ENCODE peak calls at places on chromosomes 1 and 21, in seven cellular contexts. L is adrenal gland, Q is A549, H is neural crest cell, O is tibial artery, A is sigmoid colon, Z is lower leg skin. D is an unnamed sample.
A peak's percentile ranks its signal among the peaks of the same experiment; 100 is the strongest.

GRCh38 chr1:177360791-177361190 is 190.0 kb downstream of the BRINP2 start:
- DNase-seq in L (no peak), Q (no peak), H (no peak), O (no peak), A (no peak), Z (no peak), D (no peak)

GRCh38 chr1:113937146-113937545 is 8.0 kb downstream of the HIPK1 start:
- DNase-seq in L (no peak), Q (no peak), H (no peak), O (no peak), A (no peak), Z (no peak), D (no peak)

GRCh38 chr1:79982218-79982617 is 975.7 kb upstream of the ADGRL4 start:
- DNase-seq in L (peak; percentile 95), Q (no peak), H (no peak), O (peak; percentile 67), A (peak; percentile 72), Z (peak; percentile 58), D (no peak)

GRCh38 chr1:17575786-17576584 is 36.5 kb downstream of the ARHGEF10L start:
- DNase-seq in L (no peak), Q (no peak), H (no peak), O (no peak), A (no peak), Z (no peak), D (no peak)

GRCh38 chr1:33854091-33854490 is 9.8 kb upstream of the HMGB4 start:
- DNase-seq in L (no peak), Q (no peak), H (no peak), O (no peak), A (no peak), Z (no peak), D (no peak)

GRCh38 chr1:110749960-110750359 is 75.2 kb upstream of the KCNA3 start:
- DNase-seq in L (no peak), Q (no peak), H (no peak), O (no peak), A (no peak), Z (no peak), D (no peak)

GRCh38 chr1:201450721-201451291 is 18.2 kb downstream of the PHLDA3 start:
- DNase-seq in L (peak; percentile 68), Q (no peak), H (peak; percentile 30), O (peak; percentile 82), A (peak; percentile 90), Z (no peak), D (no peak)

GRCh38 chr1:80896957-80897356 is 903.8 kb upstream of the ADGRL2 start:
- DNase-seq in L (no peak), Q (no peak), H (no peak), O (no peak), A (no peak), Z (no peak), D (no peak)

GRCh38 chr1:94399449-94399848 is 18.7 kb upstream of the ABCD3 start:
- DNase-seq in L (no peak), Q (no peak), H (no peak), O (no peak), A (no peak), Z (no peak), D (no peak)

GRCh38 chr1:169238506-169238905 is 129.1 kb downstream of the NME7 start:
- DNase-seq in L (no peak), Q (no peak), H (no peak), O (no peak), A (no peak), Z (no peak), D (no peak)

GRCh38 chr21:24298040-24298439 is 1309.2 kb downstream of the MRPL39 start:
- DNase-seq in L (no peak), Q (no peak), H (no peak), O (no peak), A (no peak), Z (no peak), D (no peak)

GRCh38 chr1:155858805-155859233 is 548 bp upstream of the SYT11 start:
- DNase-seq in L (peak; percentile 71), Q (peak; percentile 67), H (no peak), O (no peak), A (no peak), Z (peak; percentile 19), D (peak; percentile 62)

GRCh38 chr1:39110882-39111281 is 84.7 kb downstream of the NDUFS5 start:
- DNase-seq in L (no peak), Q (no peak), H (no peak), O (no peak), A (no peak), Z (no peak), D (no peak)

GRCh38 chr1:45679123-45679522 is 7.2 kb downstream of the GPBP1L1 start:
- DNase-seq in L (peak; percentile 66), Q (no peak), H (no peak), O (no peak), A (no peak), Z (no peak), D (no peak)

GRCh38 chr1:84936116-84936810 is 43.3 kb upstream of the LPAR3 start:
- DNase-seq in L (peak; percentile 68), Q (peak; percentile 47), H (peak; percentile 31), O (no peak), A (no peak), Z (peak; percentile 21), D (no peak)

GRCh38 chr1:89725016-89725380 is 92.1 kb downstream of the LRRC8C start:
- DNase-seq in L (no peak), Q (no peak), H (no peak), O (no peak), A (no peak), Z (no peak), D (no peak)

GRCh38 chr1:151574575-151575529 is 34.7 kb downstream of the TUFT1 start:
- DNase-seq in L (no peak), Q (peak; percentile 72), H (no peak), O (no peak), A (no peak), Z (peak; percentile 54), D (peak; percentile 54)

GRCh38 chr1:16046865-16047264 is 3.3 kb downstream of the CLCNKB start:
- DNase-seq in L (no peak), Q (no peak), H (no peak), O (no peak), A (no peak), Z (no peak), D (no peak)

GRCh38 chr1:67524143-67525052 is 94.2 kb upstream of the SERBP1 start:
- DNase-seq in L (no peak), Q (no peak), H (no peak), O (no peak), A (no peak), Z (peak; percentile 35), D (no peak)
- TF ChIP-seq CTCF in L (no peak), Q (no peak), H (peak; percentile 47), O (no peak), A (no peak), Z (no peak), D (no peak)

GRCh38 chr1:182413969-182414368 is 13.5 kb upstream of the TEDDM1 start:
- DNase-seq in L (no peak), Q (no peak), H (no peak), O (no peak), A (no peak), Z (no peak), D (no peak)
- TF ChIP-seq CTCF in L (no peak), Q (no peak), H (no peak), O (no peak), A (no peak), Z (no peak), D (no peak)

GRCh38 chr1:21175670-21176581 is 771 bp downstream of the EIF4G3 start:
- DNase-seq in L (peak; percentile 64), Q (peak; percentile 45), H (peak; percentile 23), O (no peak), A (peak; percentile 69), Z (no peak), D (no peak)
- TF ChIP-seq CTCF in L (no peak), Q (no peak), H (peak; percentile 26), O (no peak), A (no peak), Z (no peak), D (no peak)

GRCh38 chr1:208047476-208047934 is 136.6 kb upstream of the CD34 start:
- DNase-seq in L (peak; percentile 64), Q (no peak), H (no peak), O (peak; percentile 97), A (peak; percentile 95), Z (peak; percentile 88), D (no peak)

GRCh38 chr1:208043690-208044089 is 132.8 kb upstream of the CD34 start:
- DNase-seq in L (peak; percentile 66), Q (no peak), H (no peak), O (no peak), A (peak; percentile 79), Z (no peak), D (no peak)

GRCh38 chr1:208044568-208045241 is 133.8 kb upstream of the CD34 start:
- DNase-seq in L (no peak), Q (no peak), H (no peak), O (no peak), A (no peak), Z (no peak), D (no peak)

GRCh38 chr1:208047975-208048374 is 137.1 kb upstream of the CD34 start:
- DNase-seq in L (no peak), Q (no peak), H (no peak), O (peak; percentile 86), A (peak; percentile 77), Z (peak; percentile 51), D (no peak)

GRCh38 chr1:208045410-208046252 is 134.7 kb upstream of the CD34 start:
- DNase-seq in L (no peak), Q (peak; percentile 52), H (no peak), O (no peak), A (no peak), Z (no peak), D (no peak)
- TF ChIP-seq CTCF in L (no peak), Q (peak; percentile 57), H (no peak), O (no peak), A (no peak), Z (no peak), D (no peak)

GRCh38 chr1:20255666-20256065 is 35.0 kb upstream of the VWA5B1 start:
- DNase-seq in L (peak; percentile 57), Q (peak; percentile 17), H (no peak), O (no peak), A (no peak), Z (no peak), D (no peak)
- TF ChIP-seq CTCF in L (no peak), Q (no peak), H (no peak), O (no peak), A (no peak), Z (no peak), D (no peak)

DNA sequence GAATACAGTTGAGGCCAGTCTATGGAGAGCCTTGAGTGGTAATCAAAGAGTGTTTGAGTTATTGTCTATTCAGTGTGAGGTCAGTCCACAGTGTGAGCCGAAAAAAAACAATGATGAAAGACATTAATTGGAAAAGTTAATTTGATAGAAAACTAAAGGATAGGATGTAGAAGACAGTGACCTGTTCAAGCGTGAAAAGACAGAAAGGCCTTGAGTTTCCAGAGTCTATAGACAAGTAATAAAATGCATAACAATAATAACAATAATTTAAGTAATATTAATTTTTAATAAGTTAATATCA is 90.4 kb downstream of the SLC30A10 start:
- DNase-seq in L (no peak), Q (no peak), H (no peak), O (no peak), A (no peak), Z (no peak), D (no peak)
- TF ChIP-seq CTCF in L (no peak), Q (no peak), H (no peak), O (no peak), A (no peak), Z (no peak), D (no peak)